ENCODE peak calls at places on chromosomes 11 and 22, in five cellular contexts. O, Z, H, A and Y are unnamed samples.

GRCh38 chr11:10796191-10796590 is 12.5 kb downstream of the EIF4G2 start:
- DNase-seq in O (no peak), Z (no peak), H (no peak), A (no peak), Y (no peak)

GRCh38 chr11:113632981-113633380 is 73.1 kb downstream of the TMPRSS5 start:
- DNase-seq in O (no peak), Z (no peak), H (no peak), A (no peak), Y (peak)

GRCh38 chr11:16792426-16792825 is 54.0 kb downstream of the C11orf58 start:
- DNase-seq in O (no peak), Z (no peak), H (no peak), A (no peak), Y (peak)

GRCh38 chr11:75532200-75532972 is 6.6 kb upstream of the GDPD5 start:
- DNase-seq in O (no peak), Z (peak), H (peak), A (peak), Y (peak)

GRCh38 chr22:33427461-33427860 is 369.3 kb upstream of the SYN3 start:
- DNase-seq in O (no peak), Z (no peak), H (no peak), A (no peak), Y (no peak)

GRCh38 chr11:70067591-70068341 is 10.4 kb upstream of the ANO1 start:
- DNase-seq in O (no peak), Z (no peak), H (no peak), A (peak), Y (no peak)

GRCh38 chr11:70569996-70570692 is 171.8 kb downstream of the CTTN start:
- DNase-seq in O (no peak), Z (no peak), H (no peak), A (no peak), Y (no peak)

GRCh38 chr22:21444701-21445436 is 22.3 kb upstream of the TMEM191C start:
- DNase-seq in O (no peak), Z (no peak), H (no peak), A (no peak), Y (no peak)

GRCh38 chr11:11582261-11582701 is 39.5 kb downstream of the GALNT18 start:
- DNase-seq in O (no peak), Z (no peak), H (no peak), A (no peak), Y (no peak)

GRCh38 chr22:22745225-22746060 is 101.0 kb downstream of the GGTLC2 start:
- DNase-seq in O (no peak), Z (no peak), H (peak), A (no peak), Y (peak)

GRCh38 chr11:119706887-119707286 is 22.1 kb downstream of the NECTIN1 start:
- DNase-seq in O (no peak), Z (no peak), H (no peak), A (no peak), Y (no peak)

GRCh38 chr11:45154276-45154675 is 7.8 kb downstream of the PRDM11 start:
- DNase-seq in O (no peak), Z (no peak), H (no peak), A (no peak), Y (no peak)

GRCh38 chr11:84310261-84310660 is 1024.1 kb upstream of the CCDC90B start:
- DNase-seq in O (no peak), Z (no peak), H (no peak), A (no peak), Y (no peak)

GRCh38 chr11:120096756-120097191 is 41.1 kb downstream of the TRIM29 start:
- DNase-seq in O (no peak), Z (no peak), H (no peak), A (no peak), Y (no peak)

GRCh38 chr11:28107331-28107725 is 628 bp downstream of the KIF18A start:
- DNase-seq in O (no peak), Z (no peak), H (peak), A (no peak), Y (peak)

GRCh38 chr22:46587492-46588278 is 32.5 kb upstream of the GRAMD4 start:
- DNase-seq in O (no peak), Z (no peak), H (no peak), A (no peak), Y (no peak)

GRCh38 chr11:3609416-3610265 is 32.2 kb downstream of the ART5 start:
- DNase-seq in O (peak), Z (no peak), H (peak), A (peak), Y (peak)

GRCh38 chr22:24432059-24432853 is 4.9 kb downstream of the ADORA2A start:
- DNase-seq in O (no peak), Z (no peak), H (no peak), A (no peak), Y (peak)

GRCh38 chr22:40177738-40178416 is at the start of gene TNRC6B:
- DNase-seq in O (peak), Z (peak), H (peak), A (no peak), Y (peak)

GRCh38 chr11:35337136-35337918 is 82.0 kb downstream of the SLC1A2 start:
- DNase-seq in O (peak), Z (no peak), H (peak), A (no peak), Y (peak)

GRCh38 chr11:102238287-102238894 is 78.9 kb upstream of the BIRC3 start:
- DNase-seq in O (no peak), Z (no peak), H (no peak), A (no peak), Y (no peak)

GRCh38 chr11:78406568-78407196 is 10.9 kb downstream of the GAB2 start:
- DNase-seq in O (no peak), Z (no peak), H (no peak), A (no peak), Y (no peak)

GRCh38 chr11:61163714-61164609 is 2.7 kb upstream of the VPS37C start:
- DNase-seq in O (no peak), Z (no peak), H (no peak), A (no peak), Y (no peak)

GRCh38 chr11:48052183-48053040 is 72.1 kb downstream of the PTPRJ start:
- DNase-seq in O (peak), Z (no peak), H (peak), A (peak), Y (no peak)

GRCh38 chr11:71238285-71238875 is 14.0 kb downstream of the SHANK2 start:
- DNase-seq in O (no peak), Z (no peak), H (no peak), A (no peak), Y (no peak)

GRCh38 chr11:118857385-118857784 is 26.3 kb upstream of the CXCR5 start:
- DNase-seq in O (no peak), Z (no peak), H (no peak), A (no peak), Y (no peak)

GRCh38 chr22:50274311-50274710 is 4.1 kb upstream of the MAPK11 start:
- DNase-seq in O (peak), Z (no peak), H (no peak), A (no peak), Y (peak)

GRCh38 chr11:123841189-123841588 is 35.0 kb upstream of the OR6M1 start:
- DNase-seq in O (no peak), Z (no peak), H (no peak), A (no peak), Y (no peak)

GRCh38 chr11:107385361-107385982 is 72.2 kb downstream of the CWF19L2 start:
- DNase-seq in O (no peak), Z (no peak), H (peak), A (no peak), Y (peak)

GRCh38 chr22:48090332-48090672 is 1327.9 kb downstream of the TBC1D22A start:
- DNase-seq in O (no peak), Z (no peak), H (no peak), A (no peak), Y (no peak)